ENCODE peak calls at places on chromosome 14, in four cellular contexts. G is cardiac fibroblast, H is thoracic aorta, L is ovary. N is an unnamed sample.

GRCh38 chr14:75418779-75419768 is 8.7 kb upstream of the JDP2 start:
- DNase-seq in G (no peak), H (no peak), L (no peak), N (peak; percentile 55)

GRCh38 chr14:92579244-92579643 is 65.7 kb downstream of the RIN3 start:
- DNase-seq in G (peak; percentile 12), H (no peak), L (no peak), N (no peak)

GRCh38 chr14:94180655-94181271 is 6.6 kb downstream of the PPP4R4 start:
- DNase-seq in G (peak; percentile 58), H (no peak), L (no peak), N (peak; percentile 55)

GRCh38 chr14:76719664-76720063 is 41.6 kb upstream of the VASH1 start:
- DNase-seq in G (no peak), H (no peak), L (no peak), N (no peak)

GRCh38 chr14:104827173-104828055 is 26.5 kb downstream of the ZBTB42 start:
- DNase-seq in G (peak; percentile 41), H (no peak), L (peak; percentile 55), N (peak; percentile 56)

GRCh38 chr14:61110683-61111082 is 129.6 kb downstream of the SLC38A6 start:
- DNase-seq in G (no peak), H (no peak), L (no peak), N (no peak)

GRCh38 chr14:36430169-36430568 is 89.9 kb downstream of the NKX2-1 start:
- DNase-seq in G (no peak), H (no peak), L (no peak), N (no peak)

GRCh38 chr14:35742032-35742371 is 67.1 kb downstream of the RALGAPA1 start:
- DNase-seq in G (no peak), H (no peak), L (no peak), N (no peak)

GRCh38 chr14:36284971-36285595 is 35.4 kb downstream of the MBIP start:
- DNase-seq in G (no peak), H (no peak), L (no peak), N (no peak)

GRCh38 chr14:69034612-69035262 is 55.6 kb upstream of the ACTN1 start:
- DNase-seq in G (peak; percentile 77), H (no peak), L (no peak), N (no peak)
- TF ChIP-seq CTCF in G (no peak), H (no peak), L (no peak), N (no peak)

GRCh38 chr14:89814126-89814525 is 140.4 kb downstream of the EFCAB11 start:
- DNase-seq in G (no peak), H (no peak), L (no peak), N (no peak)
- TF ChIP-seq CTCF in G (no peak), H (no peak), L (no peak), N (no peak)

GRCh38 chr14:22152161-22152870 is 436.7 kb downstream of the DAD1 start:
- DNase-seq in G (no peak), H (no peak), L (no peak), N (no peak)

GRCh38 chr14:22159049-22159448 is 430.0 kb downstream of the DAD1 start:
- DNase-seq in G (no peak), H (no peak), L (no peak), N (peak; percentile 98)

GRCh38 chr14:22152901-22153300 is 436.1 kb downstream of the DAD1 start:
- DNase-seq in G (no peak), H (no peak), L (no peak), N (no peak)

GRCh38 chr14:22158560-22158959 is 430.5 kb downstream of the DAD1 start:
- DNase-seq in G (no peak), H (no peak), L (no peak), N (no peak)

GRCh38 chr14:22155582-22155981 is 433.4 kb downstream of the DAD1 start:
- DNase-seq in G (no peak), H (no peak), L (no peak), N (peak; percentile 62)
- TF ChIP-seq CTCF in G (no peak), H (no peak), L (no peak), N (no peak)

DNA sequence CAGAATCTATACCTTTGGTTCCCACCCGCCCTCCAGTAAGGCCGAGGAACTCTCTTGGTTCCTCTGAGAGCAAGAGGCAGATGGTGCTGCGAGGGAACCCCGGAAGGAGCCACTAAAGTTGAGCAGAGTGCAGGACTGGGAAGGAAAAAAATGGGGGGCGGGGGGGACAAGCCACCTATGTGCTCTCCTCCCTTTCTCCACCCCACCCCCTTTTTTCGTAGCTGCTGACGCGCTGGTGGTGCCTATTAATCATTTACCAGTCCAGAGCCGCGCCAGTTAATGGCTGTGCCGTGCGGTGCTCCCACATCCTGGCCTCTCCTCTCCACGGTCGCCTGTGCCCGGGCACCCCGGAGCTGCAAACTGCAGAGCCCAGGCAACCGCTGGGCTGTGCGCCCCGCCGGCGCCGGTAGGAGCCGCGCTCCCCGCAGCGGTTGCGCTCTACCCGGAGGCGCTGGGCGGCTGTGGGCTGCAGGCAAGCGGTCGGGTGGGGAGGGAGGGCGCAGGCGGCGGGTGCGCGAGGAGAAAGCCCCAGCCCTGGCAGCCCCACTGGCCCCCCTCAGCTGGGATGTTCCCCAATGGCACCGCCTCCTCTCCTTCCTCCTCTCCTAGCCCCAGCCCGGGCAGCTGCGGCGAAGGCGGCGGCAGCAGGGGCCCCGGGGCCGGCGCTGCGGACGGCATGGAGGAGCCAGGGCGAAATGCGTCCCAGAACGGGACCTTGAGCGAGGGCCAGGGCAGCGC is 1.3 kb downstream of the SSTR1 start:
- DNase-seq in G (peak; percentile 42), H (no peak), L (no peak), N (no peak)
- TF ChIP-seq CTCF in G (peak; percentile 8), H (peak; percentile 14), L (no peak), N (no peak)

DNA sequence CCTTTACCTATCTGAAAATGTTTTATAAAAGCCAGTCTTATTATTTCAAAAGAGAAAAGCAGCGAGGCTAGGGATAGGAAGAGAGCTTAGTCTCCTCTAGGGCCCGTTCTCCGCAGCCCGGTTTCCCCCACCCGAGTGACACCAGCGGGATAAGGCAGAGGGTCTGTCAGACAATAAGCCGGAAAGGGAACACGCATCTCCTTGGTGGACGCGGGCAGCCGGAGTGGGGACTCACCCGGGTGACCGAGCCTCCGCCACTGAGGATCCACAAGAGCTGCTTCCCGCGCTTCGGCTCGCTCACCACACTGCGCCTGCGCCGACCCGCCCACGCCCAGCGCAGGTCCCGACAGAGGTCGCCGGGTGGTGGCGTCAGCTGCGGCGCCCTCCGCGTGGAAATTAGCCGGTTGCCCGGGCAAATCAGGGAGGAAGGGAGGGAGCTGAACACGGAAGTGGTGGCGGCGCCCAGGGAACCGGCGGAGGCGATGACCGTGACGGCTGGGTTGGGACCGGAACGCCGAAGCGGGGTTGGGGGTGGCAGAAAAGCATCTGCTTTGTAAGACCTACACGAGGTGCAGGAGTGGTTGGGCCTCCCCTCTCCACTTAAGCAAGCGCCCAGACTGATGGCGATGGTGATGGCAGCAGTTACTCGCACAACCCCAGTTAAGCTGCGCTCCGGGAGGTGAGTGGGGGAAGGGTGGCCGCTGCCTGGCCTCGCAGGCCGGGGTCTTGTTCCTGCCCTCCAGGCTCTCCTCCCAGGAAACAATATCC is at the start of the genes SOCS4 and WDHD1:
- DNase-seq in G (peak; percentile 93), H (peak; percentile 75), L (peak; percentile 96), N (peak; percentile 95)
- TF ChIP-seq CTCF in G (no peak), H (no peak), L (no peak), N (no peak)

GRCh38 chr14:69079188-69079742 is 73.7 kb downstream of the DCAF5 start:
- DNase-seq in G (peak; percentile 91), H (no peak), L (no peak), N (peak; percentile 74)
- TF ChIP-seq CTCF in G (no peak), H (no peak), L (no peak), N (no peak)

GRCh38 chr14:21103165-21103709 is 2.4 kb downstream of the TMEM253 start:
- DNase-seq in G (no peak), H (peak; percentile 93), L (no peak), N (no peak)
- TF ChIP-seq CTCF in G (no peak), H (no peak), L (no peak), N (no peak)

GRCh38 chr14:52048641-52049204 is 20.1 kb downstream of the NID2 start:
- DNase-seq in G (no peak), H (no peak), L (no peak), N (no peak)
- TF ChIP-seq CTCF in G (no peak), H (no peak), L (no peak), N (no peak)

DNA sequence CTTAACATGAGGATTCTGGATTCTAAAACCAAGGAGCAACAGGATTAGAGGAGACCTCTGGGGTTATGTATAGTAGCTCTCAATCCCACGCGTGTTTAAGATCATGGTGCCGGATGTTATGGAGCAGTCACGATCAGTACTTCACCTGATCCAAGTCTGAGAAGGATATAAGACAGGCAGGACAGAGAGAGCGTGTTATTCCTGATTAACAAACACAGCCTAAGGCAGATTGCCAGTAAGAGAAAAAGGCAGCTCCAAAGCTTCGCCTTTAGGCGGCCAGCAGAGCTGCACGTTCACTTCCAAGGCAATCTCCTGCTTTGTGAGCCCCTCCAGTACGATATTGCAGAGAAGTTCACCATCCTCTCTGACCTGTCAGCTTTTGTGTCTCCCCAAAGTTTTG is 5.5 kb downstream of the SETD3 start:
- DNase-seq in G (peak; percentile 14), H (no peak), L (no peak), N (peak; percentile 38)
- TF ChIP-seq CTCF in G (peak; percentile 9), H (no peak), L (no peak), N (peak; percentile 27)

N was measured in epithelial cell of esophagus.